ENCODE peak calls at places on chromosomes 7 and 10, in five cellular contexts. K, Y, L, N and V are unnamed samples.

GRCh38 chr10:131926743-131927595 is 26.2 kb downstream of the PPP2R2D start:
- DNase-seq in K (no peak), N (no peak), L (no peak), Y (no peak), V (no peak)

GRCh38 chr7:156148547-156148946 is 336.3 kb upstream of the SHH start:
- DNase-seq in L (no peak), N (no peak), Y (no peak), K (no peak), V (no peak)

GRCh38 chr7:104642551-104642950 is 314.1 kb downstream of the LHFPL3 start:
- DNase-seq in K (no peak), N (no peak), L (no peak), Y (no peak), V (no peak)

GRCh38 chr10:16995867-16996529 is 133.6 kb downstream of the CUBN start:
- DNase-seq in N (no peak), L (no peak), Y (no peak), K (no peak), V (no peak)

GRCh38 chr7:30994206-30995100 is 30.7 kb downstream of the GHRHR start:
- DNase-seq in N (no peak), K (no peak), L (no peak), Y (no peak), V (no peak)

GRCh38 chr10:112774808-112775207 is 175.2 kb upstream of the TCF7L2 start:
- DNase-seq in K (no peak), N (no peak), Y (no peak), L (no peak), V (no peak)

GRCh38 chr10:62231371-62231770 is 37.3 kb downstream of the RTKN2 start:
- DNase-seq in Y (peak; percentile 70), K (no peak), L (no peak), N (no peak), V (no peak)

GRCh38 chr10:117531371-117532002 is 11.1 kb upstream of the EMX2 start:
- DNase-seq in N (no peak), K (no peak), L (no peak), Y (no peak), V (no peak)

GRCh38 chr7:151078233-151079040 is 2.2 kb downstream of the FASTK start:
- DNase-seq in N (no peak), Y (no peak), K (no peak), L (no peak), V (no peak)

GRCh38 chr7:102125127-102125561 is 161.5 kb upstream of the SH2B2 start:
- DNase-seq in L (peak; percentile 49), K (peak; percentile 70), N (no peak), Y (peak; percentile 55), V (no peak)

GRCh38 chr7:114085592-114086490 is 167.0 kb upstream of the PPP1R3A start:
- DNase-seq in Y (no peak), L (peak; percentile 61), K (peak; percentile 87), N (peak; percentile 69), V (peak; percentile 86)

GRCh38 chr10:129917936-129918335 is 46.1 kb downstream of the EBF3 start:
- DNase-seq in L (no peak), K (no peak), Y (no peak), N (no peak), V (no peak)

GRCh38 chr10:101123815-101124617 is 7.1 kb upstream of the TLX1 start:
- DNase-seq in Y (no peak), L (no peak), K (no peak), N (no peak), V (no peak)

GRCh38 chr7:122425731-122426130 is 121.2 kb upstream of the FEZF1 start:
- DNase-seq in Y (no peak), L (no peak), N (no peak), K (no peak), V (no peak)

GRCh38 chr10:73359492-73359891 is 828 bp upstream of the CFAP70 start:
- DNase-seq in N (no peak), Y (no peak), K (no peak), L (no peak), V (no peak)

GRCh38 chr7:155244675-155245074 is 53.0 kb upstream of the INSIG1 start:
- DNase-seq in N (no peak), K (no peak), L (no peak), Y (no peak), V (no peak)

GRCh38 chr7:119630570-119630969 is 642.4 kb upstream of the KCND2 start:
- DNase-seq in Y (no peak), N (no peak), K (no peak), L (no peak), V (no peak)

GRCh38 chr7:12092499-12093130 is 118.5 kb upstream of the TMEM106B start:
- DNase-seq in N (no peak), L (no peak), Y (no peak), K (no peak), V (no peak)

GRCh38 chr10:44281089-44281613 is 103.7 kb downstream of the CXCL12 start:
- DNase-seq in K (peak; percentile 73), N (no peak), Y (no peak), L (no peak), V (no peak)

GRCh38 chr7:130875901-130876300 is 141.9 kb upstream of the KLF14 start:
- DNase-seq in K (no peak), N (no peak), L (no peak), Y (no peak), V (no peak)

GRCh38 chr10:132139526-132139925 is 47.2 kb upstream of the DPYSL4 start:
- DNase-seq in N (no peak), Y (no peak), K (peak; percentile 9), L (no peak), V (no peak)

GRCh38 chr7:149867762-149868637 is 5.8 kb upstream of the ATP6V0E2 start:
- DNase-seq in L (no peak), Y (no peak), K (no peak), N (no peak), V (no peak)

GRCh38 chr7:73669316-73669715 is 1.7 kb downstream of the VPS37D start:
- DNase-seq in K (no peak), Y (no peak), L (no peak), N (no peak), V (no peak)

GRCh38 chr10:88260329-88261051 is 322.6 kb downstream of the RNLS start:
- DNase-seq in K (no peak), N (no peak), L (no peak), Y (no peak), V (no peak)

GRCh38 chr7:14377646-14378266 is 388.3 kb upstream of the ETV1 start:
- DNase-seq in L (no peak), Y (no peak), N (no peak), K (no peak), V (no peak)

GRCh38 chr7:85821926-85822325 is 635.1 kb upstream of the SEMA3D start:
- DNase-seq in K (peak; percentile 12), L (no peak), Y (no peak), N (no peak), V (no peak)

GRCh38 chr10:116602648-116603400 is 12.1 kb downstream of the PNLIPRP1 start:
- DNase-seq in L (no peak), Y (no peak), N (no peak), K (no peak), V (no peak)

GRCh38 chr10:131431541-131431940 is 120.0 kb upstream of the TCERG1L start:
- DNase-seq in K (no peak), N (no peak), Y (no peak), L (no peak), V (no peak)

GRCh38 chr10:101367569-101368453 is 13.8 kb downstream of the BTRC start:
- DNase-seq in N (no peak), L (no peak), Y (no peak), K (no peak), V (no peak)

GRCh38 chr10:89566095-89566950 is 30.9 kb upstream of the SLC16A12 start:
- DNase-seq in Y (no peak), N (no peak), L (no peak), K (no peak), V (no peak)

GRCh38 chr7:44244282-44244681 is 43.5 kb downstream of the YKT6 start:
- DNase-seq in Y (no peak), K (peak; percentile 61), L (no peak), N (no peak), V (no peak)

GRCh38 chr10:19499291-19499765 is 316.9 kb upstream of the PLXDC2 start:
- DNase-seq in Y (no peak), K (no peak), L (no peak), N (no peak), V (no peak)